ENCODE peak calls at places on chromosomes 1 and 21, in nine cellular contexts. One of them, this sample, is unnamed.

GRCh38 chr1:56396524-56397067 is 182.8 kb downstream of the PLPP3 start:
- DNase-seq in heart right ventricle: no peak
- DNase-seq in A549: no peak
- DNase-seq in IMR-90: no peak
- DNase-seq in ovary: no peak
- DNase-seq in psoas muscle: no peak
- DNase-seq in cardiac muscle cell: peak; percentile 22
- DNase-seq in uterus: no peak
- DNase-seq in fibroblast of lung: no peak
- DNase-seq in this sample: no peak

GRCh38 chr1:200409203-200409760 is 554 bp downstream of the ZNF281 start:
- DNase-seq in heart right ventricle: peak; percentile 39
- DNase-seq in A549: no peak
- DNase-seq in IMR-90: peak; percentile 33
- DNase-seq in ovary: peak; percentile 54
- DNase-seq in psoas muscle: peak; percentile 64
- DNase-seq in cardiac muscle cell: peak; percentile 37
- DNase-seq in uterus: peak; percentile 27
- DNase-seq in fibroblast of lung: peak; percentile 46
- DNase-seq in this sample: peak; percentile 42

GRCh38 chr1:178727014-178727895 is 2.2 kb downstream of the RALGPS2 start:
- DNase-seq in heart right ventricle: no peak
- DNase-seq in A549: no peak
- DNase-seq in IMR-90: no peak
- DNase-seq in ovary: no peak
- DNase-seq in psoas muscle: no peak
- DNase-seq in cardiac muscle cell: peak; percentile 22
- DNase-seq in uterus: peak; percentile 18
- DNase-seq in fibroblast of lung: peak; percentile 15
- DNase-seq in this sample: no peak

GRCh38 chr1:22808846-22809501 is 98.3 kb downstream of the EPHB2 start:
- DNase-seq in heart right ventricle: peak; percentile 22
- DNase-seq in A549: no peak
- DNase-seq in IMR-90: peak; percentile 87
- DNase-seq in ovary: peak; percentile 72
- DNase-seq in psoas muscle: peak; percentile 71
- DNase-seq in cardiac muscle cell: peak; percentile 39
- DNase-seq in uterus: peak; percentile 37
- DNase-seq in fibroblast of lung: peak; percentile 93
- DNase-seq in this sample: peak; percentile 67

GRCh38 chr21:38712076-38712475 is 93.7 kb upstream of the ETS2 start:
- DNase-seq in heart right ventricle: peak; percentile 19
- DNase-seq in A549: peak; percentile 3
- DNase-seq in IMR-90: peak; percentile 27
- DNase-seq in ovary: no peak
- DNase-seq in psoas muscle: no peak
- DNase-seq in cardiac muscle cell: peak; percentile 48
- DNase-seq in uterus: no peak
- DNase-seq in fibroblast of lung: peak; percentile 36
- DNase-seq in this sample: peak; percentile 74

GRCh38 chr1:196278816-196279215 is 329.4 kb downstream of the KCNT2 start:
- DNase-seq in heart right ventricle: no peak
- DNase-seq in A549: no peak
- DNase-seq in IMR-90: no peak
- DNase-seq in ovary: no peak
- DNase-seq in psoas muscle: no peak
- DNase-seq in cardiac muscle cell: no peak
- DNase-seq in uterus: no peak
- DNase-seq in fibroblast of lung: no peak
- DNase-seq in this sample: no peak

GRCh38 chr1:27005166-27005530 is 7.5 kb downstream of the TENT5B start:
- DNase-seq in heart right ventricle: no peak
- DNase-seq in A549: no peak
- DNase-seq in IMR-90: no peak
- DNase-seq in ovary: no peak
- DNase-seq in psoas muscle: no peak
- DNase-seq in cardiac muscle cell: no peak
- DNase-seq in uterus: no peak
- DNase-seq in fibroblast of lung: no peak
- DNase-seq in this sample: no peak

GRCh38 chr1:99544328-99544727 is 101.6 kb upstream of the PALMD start:
- DNase-seq in heart right ventricle: no peak
- DNase-seq in A549: no peak
- DNase-seq in IMR-90: peak; percentile 79
- DNase-seq in ovary: no peak
- DNase-seq in psoas muscle: no peak
- DNase-seq in cardiac muscle cell: no peak
- DNase-seq in uterus: peak; percentile 18
- DNase-seq in fibroblast of lung: peak; percentile 67
- DNase-seq in this sample: no peak

GRCh38 chr1:227662933-227663332 is 72.2 kb downstream of the JMJD4 start:
- DNase-seq in heart right ventricle: no peak
- DNase-seq in A549: no peak
- DNase-seq in IMR-90: no peak
- DNase-seq in ovary: no peak
- DNase-seq in psoas muscle: no peak
- DNase-seq in cardiac muscle cell: no peak
- DNase-seq in uterus: no peak
- DNase-seq in fibroblast of lung: no peak
- DNase-seq in this sample: no peak

GRCh38 chr1:227666286-227666685 is 68.8 kb downstream of the JMJD4 start:
- DNase-seq in heart right ventricle: no peak
- DNase-seq in A549: no peak
- DNase-seq in IMR-90: no peak
- DNase-seq in ovary: no peak
- DNase-seq in psoas muscle: no peak
- DNase-seq in cardiac muscle cell: no peak
- DNase-seq in uterus: no peak
- DNase-seq in fibroblast of lung: no peak
- DNase-seq in this sample: no peak

GRCh38 chr1:227661495-227661894 is 73.6 kb downstream of the JMJD4 start:
- DNase-seq in heart right ventricle: no peak
- DNase-seq in A549: no peak
- DNase-seq in IMR-90: no peak
- DNase-seq in ovary: no peak
- DNase-seq in psoas muscle: no peak
- DNase-seq in cardiac muscle cell: no peak
- DNase-seq in uterus: no peak
- DNase-seq in fibroblast of lung: no peak
- DNase-seq in this sample: no peak
- H3K9me3 ChIP-seq in heart right ventricle: peaks cover 100% of the 10 kb centered on the region
- H3K9me3 ChIP-seq in A549: peaks cover 92% of the 10 kb centered on the region
- H3K9me3 ChIP-seq in IMR-90: peaks cover 62% of the 10 kb centered on the region
- H3K9me3 ChIP-seq in ovary: peaks cover 19% of the 10 kb centered on the region
- H3K9me3 ChIP-seq in psoas muscle: peaks cover 98% of the 10 kb centered on the region
- H3K9me3 ChIP-seq in cardiac muscle cell: peaks cover 4% of the 10 kb centered on the region
- H3K9me3 ChIP-seq in uterus: peaks cover 96% of the 10 kb centered on the region
- H3K9me3 ChIP-seq in fibroblast of lung: no peaks in the 10 kb centered on the region
- H3K9me3 ChIP-seq in this sample: peaks cover 100% of the 10 kb centered on the region

GRCh38 chr1:219066631-219067349 is 106.9 kb upstream of the LYPLAL1 start:
- DNase-seq in heart right ventricle: peak; percentile 5
- DNase-seq in A549: peak; percentile 36
- DNase-seq in IMR-90: peak; percentile 59
- DNase-seq in ovary: no peak
- DNase-seq in psoas muscle: no peak
- DNase-seq in cardiac muscle cell: peak; percentile 36
- DNase-seq in uterus: peak; percentile 39
- DNase-seq in fibroblast of lung: peak; percentile 72
- DNase-seq in this sample: no peak
- TF ChIP-seq CTCF in heart right ventricle: peak; percentile 72
- TF ChIP-seq CTCF in A549: peak; percentile 49
- TF ChIP-seq CTCF in IMR-90: peak; percentile 74
- TF ChIP-seq CTCF in ovary: peak; percentile 51
- TF ChIP-seq CTCF in psoas muscle: peak; percentile 32
- TF ChIP-seq CTCF in cardiac muscle cell: peak; percentile 55
- TF ChIP-seq CTCF in uterus: peak; percentile 36
- TF ChIP-seq CTCF in fibroblast of lung: peak; percentile 54
- TF ChIP-seq CTCF in this sample: no peak

DNA sequence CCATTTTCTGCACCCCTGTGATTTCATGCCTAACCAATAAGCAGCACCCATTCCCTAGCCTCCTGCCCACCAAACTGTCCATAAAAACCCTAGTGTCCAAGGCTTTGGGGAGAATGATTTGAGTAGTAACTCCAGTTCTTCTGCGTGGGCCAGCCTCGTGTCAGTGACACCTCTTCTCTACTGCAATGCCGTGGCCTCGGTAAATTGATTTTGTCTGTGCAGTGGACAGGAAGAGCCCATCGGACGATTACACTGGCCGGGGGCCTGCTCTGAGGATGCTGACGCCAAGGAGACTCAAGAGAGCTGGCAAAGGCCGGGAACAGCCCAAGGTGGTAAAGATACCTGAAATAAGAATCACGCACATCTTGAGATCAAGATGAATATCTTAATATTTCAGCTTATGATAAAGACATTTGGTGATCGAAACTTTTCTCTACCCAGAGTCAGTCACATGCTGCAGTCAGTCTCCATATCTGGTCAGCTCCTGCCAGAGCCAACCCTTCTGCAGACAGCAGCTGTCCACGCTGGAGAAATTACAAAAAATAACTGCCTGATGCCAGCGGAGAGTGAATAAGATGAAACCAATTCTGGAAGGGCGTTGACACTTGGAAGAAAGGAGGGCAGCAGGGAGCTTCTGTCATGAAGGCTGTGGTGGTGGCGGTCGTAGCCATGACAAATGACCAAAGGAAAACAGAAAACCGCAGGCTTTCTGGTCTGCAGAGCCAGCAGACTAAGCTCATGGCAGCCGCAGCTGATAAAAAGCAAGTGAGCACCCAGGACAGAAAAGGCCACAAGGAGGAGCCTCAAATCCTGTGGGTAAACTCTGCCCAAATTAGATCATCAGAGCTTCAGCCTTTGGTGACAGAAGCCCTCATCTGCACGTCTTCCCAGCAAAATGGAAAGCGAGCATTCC is 29.1 kb downstream of the RSPH1 start:
- DNase-seq in heart right ventricle: no peak
- DNase-seq in A549: no peak
- DNase-seq in IMR-90: peak; percentile 7
- DNase-seq in ovary: no peak
- DNase-seq in psoas muscle: peak; percentile 47
- DNase-seq in cardiac muscle cell: peak; percentile 45
- DNase-seq in uterus: no peak
- DNase-seq in fibroblast of lung: peak; percentile 52
- DNase-seq in this sample: peak; percentile 43
- H3K4me1 ChIP-seq in heart right ventricle: peaks cover 4% of the 10 kb centered on the region
- H3K4me1 ChIP-seq in A549: no peaks in the 10 kb centered on the region
- H3K4me1 ChIP-seq in IMR-90: no peaks in the 10 kb centered on the region
- H3K4me1 ChIP-seq in ovary: no peaks in the 10 kb centered on the region
- H3K4me1 ChIP-seq in psoas muscle: peaks cover 3% of the 10 kb centered on the region
- H3K4me1 ChIP-seq in cardiac muscle cell: no peaks in the 10 kb centered on the region
- H3K4me1 ChIP-seq in uterus: no peaks in the 10 kb centered on the region
- H3K4me1 ChIP-seq in fibroblast of lung: no peaks in the 10 kb centered on the region
- H3K4me1 ChIP-seq in this sample: peaks cover 56% of the 10 kb centered on the region

DNA sequence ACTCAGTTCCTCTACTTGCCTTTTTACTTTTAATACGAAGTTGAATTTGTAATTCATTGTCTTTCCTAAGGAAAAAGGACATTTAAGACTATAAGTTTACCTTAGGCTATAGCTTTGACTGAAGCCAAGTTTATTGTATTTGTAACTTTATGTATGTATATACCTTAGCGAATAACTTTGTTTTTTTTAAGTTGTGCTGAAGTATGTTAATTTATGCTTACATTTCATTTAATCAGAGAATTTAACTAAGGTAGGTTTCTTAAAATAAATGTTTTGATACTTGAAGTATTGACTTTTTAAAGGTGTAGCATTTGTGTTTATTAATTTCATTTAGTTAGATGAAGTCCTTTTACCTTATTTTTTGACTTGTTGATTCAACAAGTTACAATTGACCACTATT is 55.2 kb upstream of the TPTE start:
- DNase-seq in heart right ventricle: no peak
- DNase-seq in A549: no peak
- DNase-seq in IMR-90: no peak
- DNase-seq in ovary: no peak
- DNase-seq in psoas muscle: no peak
- DNase-seq in cardiac muscle cell: no peak
- DNase-seq in uterus: no peak
- DNase-seq in fibroblast of lung: no peak
- DNase-seq in this sample: no peak
- H3K9me3 ChIP-seq in heart right ventricle: peaks cover 6% of the 10 kb centered on the region
- H3K9me3 ChIP-seq in A549: peaks cover 2% of the 10 kb centered on the region
- H3K9me3 ChIP-seq in IMR-90: peaks cover 14% of the 10 kb centered on the region
- H3K9me3 ChIP-seq in ovary: no peaks in the 10 kb centered on the region
- H3K9me3 ChIP-seq in psoas muscle: no peaks in the 10 kb centered on the region
- H3K9me3 ChIP-seq in cardiac muscle cell: peaks cover 21% of the 10 kb centered on the region
- H3K9me3 ChIP-seq in uterus: no peaks in the 10 kb centered on the region
- H3K9me3 ChIP-seq in fibroblast of lung: peaks cover 8% of the 10 kb centered on the region
- H3K9me3 ChIP-seq in this sample: peaks cover 78% of the 10 kb centered on the region

GRCh38 chr1:25503551-25504426 is 39.6 kb upstream of the LDLRAP1 start:
- DNase-seq in heart right ventricle: peak; percentile 53
- DNase-seq in A549: peak; percentile 30
- DNase-seq in IMR-90: no peak
- DNase-seq in ovary: peak; percentile 16
- DNase-seq in psoas muscle: peak; percentile 83
- DNase-seq in cardiac muscle cell: peak; percentile 62
- DNase-seq in uterus: no peak
- DNase-seq in fibroblast of lung: peak; percentile 9
- DNase-seq in this sample: peak; percentile 82
- TF ChIP-seq CTCF in heart right ventricle: peak; percentile 68
- TF ChIP-seq CTCF in A549: peak; percentile 49
- TF ChIP-seq CTCF in IMR-90: peak; percentile 31
- TF ChIP-seq CTCF in ovary: no peak
- TF ChIP-seq CTCF in psoas muscle: peak; percentile 67
- TF ChIP-seq CTCF in cardiac muscle cell: peak; percentile 29
- TF ChIP-seq CTCF in uterus: no peak
- TF ChIP-seq CTCF in fibroblast of lung: peak; percentile 18
- TF ChIP-seq CTCF in this sample: peak; percentile 51